ENCODE peak calls at places on chromosomes 1 and 21, in four cellular contexts. F is pancreas; P is activated naive CD4-positive, alpha-beta T cell treated with Interleukin-2 at 50 U/mL for 16 hours; N is dermis microvascular lymphatic vessel endothelial cell. U is an unnamed sample.

GRCh38 chr1:226607268-226607660 is 58.7 kb downstream of the STUM start:
- DNase-seq in F (no peak), P (no peak), N (no peak), U (no peak)

GRCh38 chr21:29376556-29376955 is 77.8 kb downstream of the BACH1 start:
- DNase-seq in F (peak), P (peak), N (peak), U (peak)

GRCh38 chr1:2789986-2790581 is 11.4 kb downstream of the TTC34 start:
- DNase-seq in P (no peak), N (no peak), F (no peak), U (no peak)

GRCh38 chr1:145858238-145858936 is 494 bp downstream of the PIAS3 start:
- DNase-seq in P (peak), F (peak), N (no peak), U (peak)

GRCh38 chr1:26175346-26175745 is 1.9 kb upstream of the CNKSR1 start:
- DNase-seq in P (no peak), N (no peak), F (no peak), U (no peak)

GRCh38 chr1:54171636-54172035 is 18.8 kb upstream of the CDCP2 start:
- DNase-seq in N (no peak), P (no peak), F (no peak), U (no peak)

GRCh38 chr1:6824665-6825368 is 39.6 kb downstream of the CAMTA1 start:
- DNase-seq in P (no peak), F (no peak), N (no peak), U (no peak)

GRCh38 chr1:208329291-208329690 is 85.1 kb upstream of the PLXNA2 start:
- DNase-seq in N (no peak), F (no peak), P (no peak), U (no peak)

GRCh38 chr21:41479686-41480085 is 28.3 kb downstream of the TMPRSS2 start:
- DNase-seq in P (no peak), N (no peak), F (no peak), U (no peak)

GRCh38 chr1:240833057-240833456 is 221.1 kb upstream of the GREM2 start:
- DNase-seq in N (no peak), P (no peak), F (no peak), U (no peak)

GRCh38 chr1:78370779-78371482 is 119.8 kb upstream of the PTGFR start:
- DNase-seq in N (no peak), F (no peak), P (no peak), U (no peak)

GRCh38 chr1:65459397-65459768 is 38.9 kb downstream of the LEPR start:
- DNase-seq in F (no peak), P (no peak), N (peak), U (peak)

GRCh38 chr1:54559771-54560231 is 11.8 kb downstream of the ACOT11 start:
- DNase-seq in F (no peak), N (no peak), P (no peak), U (no peak)

GRCh38 chr1:46062651-46063319 is 69.6 kb downstream of the PIK3R3 start:
- DNase-seq in N (no peak), P (peak), F (no peak), U (no peak)

GRCh38 chr1:71080178-71080781 is 555 bp downstream of the ZRANB2 start:
- DNase-seq in F (no peak), P (peak), N (peak), U (peak)

GRCh38 chr1:15017105-15017504 is 136.4 kb upstream of the TMEM51 start:
- DNase-seq in P (no peak), F (no peak), N (no peak), U (no peak)

GRCh38 chr1:190436615-190437014 is 41.0 kb downstream of the BRINP3 start:
- DNase-seq in N (peak), P (no peak), F (no peak), U (no peak)

GRCh38 chr1:237042892-237043576 is 1.1 kb downstream of the RYR2 start:
- DNase-seq in P (no peak), F (peak), N (no peak), U (no peak)

GRCh38 chr1:52239708-52240001 is 97.8 kb downstream of the ZFYVE9 start:
- DNase-seq in F (no peak), N (no peak), P (no peak), U (no peak)

GRCh38 chr1:19204665-19205266 is 5.3 kb downstream of the UBR4 start:
- DNase-seq in F (no peak), N (no peak), P (no peak), U (no peak)

GRCh38 chr1:160795951-160796383 is at the start of gene LY9:
- DNase-seq in N (no peak), P (peak), F (no peak), U (no peak)

GRCh38 chr1:83834621-83835264 is 164.2 kb downstream of the TTLL7 start:
- DNase-seq in N (no peak), P (no peak), F (no peak), U (no peak)

U was measured in iPS-NIHi11.